ENCODE peak calls at places on chromosomes 2 and 18, in five cellular contexts. F is HFF-Myc; R is thyroid gland; T is SK-N-SH; E is CD4-positive, alpha-beta memory T cell. Y is an unnamed sample.

GRCh38 chr2:74632209-74632938 is 15.8 kb downstream of the M1AP start:
- DNase-seq in F (no peak), R (peak), T (no peak), E (no peak), Y (no peak)

GRCh38 chr2:45765847-45766254 is 114.4 kb downstream of the PRKCE start:
- DNase-seq in F (no peak), R (peak), T (peak), E (no peak), Y (no peak)

GRCh38 chr2:240512109-240512485 is 45.7 kb downstream of the ANKMY1 start:
- DNase-seq in F (no peak), R (no peak), T (no peak), E (no peak), Y (no peak)

GRCh38 chr2:37585982-37586621 is 85.3 kb downstream of the CDC42EP3 start:
- DNase-seq in F (no peak), R (no peak), T (no peak), E (peak), Y (peak)

GRCh38 chr2:60806595-60806987 is 50.5 kb downstream of the PAPOLG start:
- DNase-seq in F (no peak), R (no peak), T (no peak), E (no peak), Y (no peak)

GRCh38 chr18:6482198-6482977 is 67.7 kb upstream of the L3MBTL4 start:
- DNase-seq in F (peak), R (peak), T (peak), E (no peak), Y (no peak)

GRCh38 chr2:42601076-42601475 is 32.6 kb downstream of the MTA3 start:
- DNase-seq in F (peak), R (no peak), T (peak), E (no peak), Y (no peak)

GRCh38 chr2:6917761-6918421 is 679 bp downstream of the RNF144A start:
- DNase-seq in F (no peak), R (peak), T (no peak), E (no peak), Y (no peak)

GRCh38 chr18:40437517-40437916 is 1517.5 kb upstream of the PIK3C3 start:
- DNase-seq in F (no peak), R (no peak), T (no peak), E (no peak), Y (no peak)

GRCh38 chr2:33009249-33009648 is 62.5 kb downstream of the LTBP1 start:
- DNase-seq in F (no peak), R (no peak), T (no peak), E (no peak), Y (no peak)

GRCh38 chr18:51751901-51752300 is 554.4 kb upstream of the MEX3C start:
- DNase-seq in F (no peak), R (no peak), T (no peak), E (no peak), Y (no peak)

GRCh38 chr2:96156011-96156820 is 11.0 kb upstream of the DUSP2 start:
- DNase-seq in F (no peak), R (no peak), T (peak), E (no peak), Y (no peak)

GRCh38 chr2:165970663-165971062 is 17.1 kb upstream of the TTC21B start:
- DNase-seq in F (no peak), R (no peak), T (no peak), E (no peak), Y (no peak)

DNA sequence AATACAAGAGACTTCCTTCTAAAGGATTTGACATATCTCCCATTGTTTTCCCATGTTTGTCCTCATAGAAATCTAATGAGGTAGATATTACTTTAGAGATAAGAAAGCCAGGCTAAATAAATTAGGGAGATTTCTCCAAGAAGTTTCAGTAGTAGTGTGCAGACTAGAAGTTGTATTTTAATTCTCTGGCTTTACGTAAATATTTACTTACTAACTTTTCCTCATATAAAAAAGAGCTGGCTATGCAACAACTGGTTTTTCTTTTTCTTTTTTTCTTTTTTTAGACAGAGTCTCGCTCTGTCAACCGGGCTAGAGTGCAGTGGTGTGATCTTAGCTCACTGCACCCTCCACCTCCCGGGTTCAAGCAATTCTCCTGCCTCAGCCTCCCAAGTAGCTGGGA is 60.6 kb upstream of the ACYP2 start:
- DNase-seq in F (no peak), R (no peak), T (no peak), E (no peak), Y (no peak)
- H3K4me3 ChIP-seq in F (no peak), R (no peak), T (no peak), E (no peak), Y (no peak)

GRCh38 chr2:66522591-66523379 is 87.9 kb downstream of the MEIS1 start:
- DNase-seq in F (no peak), R (no peak), T (no peak), E (no peak), Y (no peak)
- H3K4me3 ChIP-seq in F (no peak), R (no peak), T (no peak), E (no peak), Y (no peak)

GRCh38 chr2:199470672-199471442 is 13.1 kb upstream of the SATB2 start:
- DNase-seq in F (no peak), R (no peak), T (no peak), E (no peak), Y (no peak)
- H3K4me3 ChIP-seq in F (no peak), R (no peak), T (no peak), E (no peak), Y (peak)

GRCh38 chr2:200320344-200320743 is 13.9 kb downstream of the SPATS2L start:
- DNase-seq in F (no peak), R (no peak), T (no peak), E (no peak), Y (no peak)

GRCh38 chr2:200320991-200321390 is 14.5 kb downstream of the SPATS2L start:
- DNase-seq in F (no peak), R (no peak), T (no peak), E (no peak), Y (no peak)

GRCh38 chr2:200317975-200318374 is 11.5 kb downstream of the SPATS2L start:
- DNase-seq in F (no peak), R (no peak), T (no peak), E (no peak), Y (no peak)

GRCh38 chr2:200319587-200320337 is 13.3 kb downstream of the SPATS2L start:
- DNase-seq in F (no peak), R (no peak), T (no peak), E (no peak), Y (no peak)

DNA sequence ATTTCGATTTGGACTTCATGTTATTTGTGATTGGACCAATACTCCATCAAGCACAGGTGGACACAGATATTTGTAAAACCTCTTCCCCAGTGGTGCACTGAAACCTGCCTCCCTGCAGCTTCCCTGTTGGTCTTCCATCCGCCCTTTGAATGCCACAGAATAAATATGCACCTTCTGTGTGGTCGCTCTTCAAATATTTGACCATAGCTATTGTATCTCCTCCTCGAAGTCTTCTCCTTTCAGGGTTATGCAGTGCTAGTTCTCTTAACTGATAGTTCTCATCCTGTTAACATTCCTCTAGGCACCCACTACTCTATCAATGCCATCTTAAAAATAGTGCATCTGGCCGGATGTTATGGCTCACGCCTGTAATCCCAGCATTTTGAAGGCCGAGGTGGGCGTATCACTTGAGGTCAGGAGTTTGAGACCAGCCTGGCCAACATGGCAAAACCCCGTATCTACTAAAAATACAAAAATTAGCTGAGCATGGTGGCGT is 12.5 kb downstream of the SPATS2L start:
- DNase-seq in F (no peak), R (no peak), T (no peak), E (no peak), Y (no peak)
- H3K4me3 ChIP-seq in F (no peak), R (no peak), T (no peak), E (no peak), Y (no peak)

GRCh38 chr2:19355931-19356544 is 2.4 kb downstream of the OSR1 start:
- DNase-seq in F (no peak), R (no peak), T (peak), E (no peak), Y (no peak)

GRCh38 chr2:19356545-19357382 is 1.7 kb downstream of the OSR1 start:
- DNase-seq in F (no peak), R (no peak), T (peak), E (no peak), Y (no peak)

GRCh38 chr2:19354417-19355022 is 3.9 kb downstream of the OSR1 start:
- DNase-seq in F (no peak), R (no peak), T (peak), E (no peak), Y (no peak)

GRCh38 chr2:19353721-19354050 is 4.7 kb downstream of the OSR1 start:
- DNase-seq in F (no peak), R (no peak), T (peak), E (no peak), Y (no peak)

DNA sequence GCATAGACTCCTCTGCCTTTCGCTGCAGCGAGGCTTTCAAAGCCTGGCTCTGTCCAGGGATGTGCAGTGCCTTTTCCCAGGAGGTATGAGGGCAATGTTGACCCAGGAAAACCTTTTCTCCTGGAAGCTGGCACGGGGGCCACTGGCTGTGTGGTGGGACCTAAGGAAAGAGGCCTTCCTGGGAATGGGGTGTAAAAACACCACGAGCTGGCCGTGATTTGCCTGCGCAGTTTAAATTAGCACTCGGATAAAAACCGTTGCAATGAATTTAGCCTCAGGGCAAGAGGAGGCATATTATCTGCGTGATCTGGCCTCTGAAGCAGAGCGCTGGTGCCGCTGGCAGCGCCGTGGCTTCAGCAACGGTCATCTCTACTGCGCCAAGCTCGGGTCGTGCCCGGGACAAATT is 3.0 kb downstream of the OSR1 start:
- DNase-seq in F (no peak), R (no peak), T (peak), E (no peak), Y (no peak)
- H3K4me3 ChIP-seq in F (no peak), R (no peak), T (peak), E (no peak), Y (peak)

GRCh38 chr2:237209046-237209375 is 123.3 kb downstream of the COPS8 start:
- DNase-seq in F (no peak), R (no peak), T (no peak), E (no peak), Y (no peak)
- H3K4me3 ChIP-seq in F (no peak), R (no peak), T (no peak), E (no peak), Y (no peak)

DNA sequence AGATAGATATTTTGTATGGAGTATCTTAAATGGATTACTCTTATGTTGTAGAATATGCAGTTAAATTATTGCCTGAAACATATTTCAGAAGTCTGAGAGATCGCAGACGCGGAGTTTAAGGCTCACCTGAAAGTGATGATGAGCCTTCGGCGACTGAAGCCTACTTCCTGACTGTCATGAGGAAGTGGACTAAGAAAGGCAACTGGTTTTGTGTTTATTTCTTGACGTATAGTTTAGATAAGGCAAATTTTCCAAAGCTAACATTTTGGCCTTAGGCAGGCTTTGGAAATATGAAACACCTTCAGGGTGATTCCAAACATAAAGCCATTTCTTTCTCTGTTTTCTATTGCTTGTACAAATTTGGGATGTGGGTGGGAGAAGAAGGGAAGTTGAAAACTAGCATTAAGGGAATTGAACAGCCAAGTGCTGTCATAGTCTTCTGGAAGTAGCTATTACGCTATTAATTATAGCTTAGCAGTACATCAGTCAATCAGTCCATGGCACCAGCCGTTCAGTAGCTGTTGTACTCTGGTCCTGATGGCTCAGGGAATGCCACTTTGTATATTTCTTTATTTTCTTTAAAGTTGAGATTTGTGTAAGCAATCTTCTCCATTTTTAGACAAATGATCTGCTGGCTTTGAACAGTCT is 1.5 kb downstream of the GRHL1 start:
- DNase-seq in F (no peak), R (no peak), T (no peak), E (no peak), Y (no peak)
- H3K4me3 ChIP-seq in F (peak), R (no peak), T (no peak), E (no peak), Y (no peak)

Y was measured in AG04449.